ENCODE peak calls at places on chromosomes 7 and 10, in five cellular contexts. C, X, H, A and Z are unnamed samples.

GRCh38 chr10:17835688-17836087 is 26.5 kb downstream of the MRC1 start:
- DNase-seq in C (peak), X (no peak), H (no peak), A (peak), Z (no peak)

GRCh38 chr7:105264707-105265106 is 124.0 kb downstream of the SRPK2 start:
- DNase-seq in C (no peak), X (no peak), H (no peak), A (no peak), Z (no peak)

GRCh38 chr7:155793720-155794119 is 18.5 kb downstream of the SHH start:
- DNase-seq in C (no peak), X (no peak), H (no peak), A (no peak), Z (no peak)

GRCh38 chr7:137235434-137235833 is 108.1 kb downstream of the PTN start:
- DNase-seq in C (no peak), X (no peak), H (no peak), A (no peak), Z (no peak)

GRCh38 chr7:99380032-99380822 is 5.7 kb downstream of the ARPC1B start:
- DNase-seq in C (no peak), X (peak), H (no peak), A (peak), Z (peak)

GRCh38 chr7:83849135-83849534 is 200.2 kb upstream of the SEMA3E start:
- DNase-seq in C (no peak), X (no peak), H (no peak), A (no peak), Z (no peak)

GRCh38 chr7:108805808-108806397 is 236.2 kb downstream of the DNAJB9 start:
- DNase-seq in C (no peak), X (no peak), H (peak), A (peak), Z (no peak)

GRCh38 chr7:14000247-14000646 is 10.8 kb upstream of the ETV1 start:
- DNase-seq in C (no peak), X (no peak), H (peak), A (no peak), Z (no peak)

GRCh38 chr7:24665564-24666294 is 91.5 kb downstream of the GSDME start:
- DNase-seq in C (peak), X (peak), H (peak), A (peak), Z (no peak)

GRCh38 chr10:122128357-122128756 is 139.4 kb downstream of the TACC2 start:
- DNase-seq in C (no peak), X (no peak), H (no peak), A (no peak), Z (no peak)
- H3K27ac ChIP-seq in C (no peak), X (no peak), H (no peak), A (no peak), Z (no peak)

GRCh38 chr7:130989006-130989795 is 255.2 kb upstream of the KLF14 start:
- DNase-seq in C (no peak), X (no peak), H (no peak), A (no peak), Z (no peak)

GRCh38 chr7:130986271-130986690 is 252.3 kb upstream of the KLF14 start:
- DNase-seq in C (no peak), X (no peak), H (no peak), A (no peak), Z (no peak)

GRCh38 chr7:130985361-130985760 is 251.4 kb upstream of the KLF14 start:
- DNase-seq in C (no peak), X (no peak), H (no peak), A (no peak), Z (no peak)

GRCh38 chr7:130988443-130988842 is 254.4 kb upstream of the KLF14 start:
- DNase-seq in C (no peak), X (no peak), H (no peak), A (no peak), Z (peak)

DNA sequence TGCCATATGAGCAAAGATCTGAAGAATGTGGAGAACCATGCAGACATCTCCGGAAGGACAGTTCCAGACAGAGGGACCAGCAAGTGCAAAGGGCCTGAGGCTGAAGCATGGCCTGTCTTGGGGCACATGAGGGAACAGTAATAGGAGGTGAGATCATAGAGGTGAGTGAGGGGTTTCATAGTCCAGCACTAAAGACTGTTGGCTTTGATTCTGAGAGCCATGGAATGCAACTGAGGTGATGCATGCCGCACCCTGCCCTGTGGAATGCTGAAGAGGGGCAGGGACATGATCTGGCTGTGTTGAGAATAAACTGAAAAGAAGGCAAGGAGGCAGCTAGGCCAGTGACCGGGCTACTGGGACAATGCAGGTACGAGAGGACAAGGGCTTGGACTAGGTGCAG is 253.1 kb upstream of the KLF14 start:
- DNase-seq in C (no peak), X (no peak), H (no peak), A (no peak), Z (no peak)
- H3K27ac ChIP-seq in C (no peak), X (no peak), H (no peak), A (no peak), Z (peak)

GRCh38 chr10:55627526-55628170 is 733.4 kb downstream of the ZWINT start:
- DNase-seq in C (no peak), X (no peak), H (no peak), A (no peak), Z (no peak)
- H3K27ac ChIP-seq in C (no peak), X (no peak), H (no peak), A (no peak), Z (no peak)

GRCh38 chr7:2760098-2760889 is 72.3 kb downstream of the AMZ1 start:
- DNase-seq in C (no peak), X (no peak), H (no peak), A (peak), Z (no peak)
- H3K27ac ChIP-seq in C (peak), X (no peak), H (no peak), A (peak), Z (peak)

DNA sequence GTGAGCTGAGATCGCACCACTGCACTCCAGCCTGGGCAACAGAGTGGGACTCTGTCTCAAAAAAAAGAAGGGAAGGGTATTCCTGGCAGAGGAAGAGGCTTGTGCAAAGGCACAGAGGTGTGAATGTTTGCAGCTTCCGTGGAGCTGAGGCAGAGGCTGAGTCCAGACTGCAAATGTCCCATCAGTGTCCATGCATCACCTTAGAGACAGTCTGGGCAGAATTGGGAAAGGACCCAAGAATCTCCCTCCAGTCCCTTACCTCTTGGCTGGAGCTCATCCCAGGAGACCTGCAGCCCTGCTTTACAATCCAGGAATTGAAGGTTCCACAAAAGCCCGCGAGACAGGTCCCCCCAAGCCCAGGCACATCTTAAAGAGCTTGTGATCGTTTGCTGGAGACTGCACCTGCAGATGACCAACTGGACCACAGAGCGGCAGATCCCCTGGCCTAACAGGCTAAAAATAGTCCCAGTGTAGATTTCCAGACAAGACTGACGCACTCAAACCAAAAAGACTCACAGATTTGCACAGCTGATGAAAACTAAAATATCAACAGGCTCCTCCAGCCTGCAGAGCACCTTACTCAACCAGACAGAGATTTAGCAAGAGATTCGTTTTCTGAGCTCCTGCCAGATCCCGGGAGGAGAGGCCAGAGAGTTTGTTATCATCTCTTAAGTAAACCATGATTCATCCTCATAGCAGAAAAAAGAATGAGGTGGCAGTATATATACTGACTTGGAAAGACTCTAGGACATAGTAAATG is 22.9 kb upstream of the NANOS1 start:
- DNase-seq in C (peak), X (no peak), H (no peak), A (peak), Z (no peak)
- H3K27ac ChIP-seq in C (peak), X (no peak), H (no peak), A (no peak), Z (no peak)

GRCh38 chr10:1347525-1347924 is 291.3 kb downstream of the WDR37 start:
- DNase-seq in C (no peak), X (no peak), H (no peak), A (no peak), Z (no peak)

GRCh38 chr10:1347962-1348772 is 292.0 kb downstream of the WDR37 start:
- DNase-seq in C (no peak), X (no peak), H (no peak), A (peak), Z (no peak)

GRCh38 chr10:1346201-1346600 is 290.0 kb downstream of the WDR37 start:
- DNase-seq in C (no peak), X (no peak), H (no peak), A (no peak), Z (no peak)

GRCh38 chr10:1345368-1345767 is 289.2 kb downstream of the WDR37 start:
- DNase-seq in C (no peak), X (no peak), H (no peak), A (no peak), Z (no peak)

GRCh38 chr10:1348773-1349050 is 292.5 kb downstream of the WDR37 start:
- DNase-seq in C (no peak), X (no peak), H (no peak), A (no peak), Z (no peak)
- H3K27ac ChIP-seq in C (no peak), X (no peak), H (no peak), A (no peak), Z (no peak)

GRCh38 chr10:46283217-46283944 is 3.4 kb upstream of the ANTXRL start:
- DNase-seq in C (no peak), X (no peak), H (no peak), A (no peak), Z (no peak)

GRCh38 chr10:46284286-46285229 is 2.2 kb upstream of the ANTXRL start:
- DNase-seq in C (no peak), X (no peak), H (peak), A (peak), Z (peak)

GRCh38 chr10:46282460-46283216 is 4.2 kb upstream of the ANTXRL start:
- DNase-seq in C (peak), X (no peak), H (peak), A (peak), Z (peak)

GRCh38 chr10:46285300-46285699 is 1.5 kb upstream of the ANTXRL start:
- DNase-seq in C (no peak), X (no peak), H (no peak), A (no peak), Z (no peak)

GRCh38 chr10:46283945-46284285 is 2.9 kb upstream of the ANTXRL start:
- DNase-seq in C (no peak), X (no peak), H (no peak), A (no peak), Z (no peak)
- H3K27ac ChIP-seq in C (no peak), X (no peak), H (no peak), A (no peak), Z (peak)

DNA sequence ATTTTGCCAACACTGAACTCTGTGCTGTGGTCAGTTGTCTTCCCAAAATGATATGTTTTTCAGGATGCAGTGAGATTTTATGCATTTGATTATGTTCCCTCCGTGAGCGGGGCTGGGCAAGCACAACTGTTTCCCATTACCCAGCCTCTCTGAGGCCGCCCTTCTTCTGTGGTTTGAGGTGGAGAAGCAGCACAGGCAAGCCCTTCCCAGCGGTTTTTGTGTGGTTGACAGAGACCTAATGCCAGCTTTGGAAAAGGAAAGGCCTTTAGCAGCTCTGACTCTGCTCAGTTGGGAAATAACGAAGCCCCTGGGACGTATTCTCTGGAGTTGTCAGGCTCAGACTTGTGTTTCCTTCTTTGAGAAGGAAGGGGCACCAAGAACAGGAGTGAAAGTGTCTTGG is 20.7 kb upstream of the PDCD4 start:
- DNase-seq in C (no peak), X (no peak), H (no peak), A (no peak), Z (no peak)
- H3K27ac ChIP-seq in C (no peak), X (peak), H (no peak), A (no peak), Z (no peak)

GRCh38 chr10:119505588-119506315 is 36.8 kb downstream of the RGS10 start:
- DNase-seq in C (no peak), X (no peak), H (no peak), A (no peak), Z (no peak)
- H3K27ac ChIP-seq in C (no peak), X (no peak), H (no peak), A (no peak), Z (no peak)